ENCODE peak calls at places on chromosomes 3 and 15, in seven cellular contexts. A, I, Q, Z, X, R and T are unnamed samples.

GRCh38 chr15:86830304-86830703 is 750.6 kb downstream of the AGBL1 start:
- DNase-seq in A (no peak), I (no peak), Q (no peak), Z (no peak), X (no peak), R (no peak), T (no peak)

GRCh38 chr3:27349832-27350231 is 19.4 kb downstream of the NEK10 start:
- DNase-seq in A (peak), I (no peak), Q (no peak), Z (no peak), X (no peak), R (no peak), T (no peak)

GRCh38 chr15:101062471-101063171 is 143.5 kb downstream of the LRRK1 start:
- DNase-seq in A (peak), I (no peak), Q (no peak), Z (no peak), X (no peak), R (no peak), T (no peak)

GRCh38 chr15:77266708-77267387 is 153.1 kb downstream of the PEAK1 start:
- DNase-seq in A (no peak), I (peak), Q (no peak), Z (no peak), X (peak), R (no peak), T (no peak)

GRCh38 chr3:148992027-148992634 is 791 bp downstream of the GYG1 start:
- DNase-seq in A (peak), I (no peak), Q (no peak), Z (peak), X (peak), R (peak), T (peak)

GRCh38 chr3:189297957-189298356 is 126.2 kb downstream of the TPRG1 start:
- DNase-seq in A (no peak), I (peak), Q (no peak), Z (no peak), X (no peak), R (no peak), T (no peak)

GRCh38 chr3:127053450-127053849 is 70.5 kb downstream of the PLXNA1 start:
- DNase-seq in A (no peak), I (no peak), Q (no peak), Z (no peak), X (no peak), R (no peak), T (no peak)

GRCh38 chr3:177459397-177459796 is 262.1 kb upstream of the TBL1XR1 start:
- DNase-seq in A (no peak), I (peak), Q (no peak), Z (no peak), X (peak), R (no peak), T (no peak)

GRCh38 chr15:69921626-69922624 is 175.8 kb downstream of the TLE3 start:
- DNase-seq in A (no peak), I (no peak), Q (no peak), Z (no peak), X (no peak), R (no peak), T (no peak)

GRCh38 chr3:99753268-99753975 is 64.2 kb upstream of the CMSS1 start:
- DNase-seq in A (no peak), I (peak), Q (no peak), Z (peak), X (peak), R (peak), T (no peak)

GRCh38 chr3:121942116-121942786 is 48.0 kb downstream of the SLC15A2 start:
- DNase-seq in A (peak), I (no peak), Q (no peak), Z (no peak), X (peak), R (no peak), T (no peak)